ENCODE peak calls at places on chromosome 3, in nine cellular contexts. I is kidney glomerular epithelial cell; D is GM03348; B is activated CD8-positive, alpha-beta memory T cell treated with anti-CD3 and anti-CD28 coated beads for 48 hours; Z is HuH-7.5; Q is SJSA1; T is NCI-H1105 treated with DMSO at 0.1 percent for 48 hours; X is T-helper 1 cell; U is activated effector memory CD4-positive, alpha-beta T cell treated with Interleukin-2 at 50 U/mL for 16 hours. M is an unnamed sample.
A peak's percentile ranks its signal among the peaks of the same experiment; 100 is the strongest.

GRCh38 chr3:172089250-172089649 is 49.9 kb downstream of the FNDC3B start:
- DNase-seq in D (peak; percentile 42), B (no peak), Q (no peak), Z (no peak), U (no peak), I (no peak), T (no peak), X (no peak), M (peak; percentile 61)

GRCh38 chr3:171110715-171111114 is 84.2 kb upstream of the SLC2A2 start:
- DNase-seq in Z (no peak), U (no peak), B (no peak), I (no peak), D (no peak), Q (no peak), X (no peak), T (no peak), M (no peak)

GRCh38 chr3:118628704-118629341 is 405.8 kb downstream of the IGSF11 start:
- DNase-seq in Z (peak; percentile 22), D (peak; percentile 71), U (no peak), B (no peak), Q (peak; percentile 16), X (no peak), I (peak; percentile 53), T (peak; percentile 84), M (peak; percentile 51)

GRCh38 chr3:31009881-31010280 is 115.4 kb upstream of the GADL1 start:
- DNase-seq in I (no peak), X (no peak), T (no peak), U (no peak), Z (peak; percentile 25), D (no peak), Q (no peak), B (no peak), M (peak; percentile 53)

GRCh38 chr3:67329358-67329757 is 325.1 kb downstream of the SUCLG2 start:
- DNase-seq in X (no peak), U (no peak), T (no peak), Q (no peak), Z (no peak), I (peak; percentile 26), B (no peak), D (no peak), M (no peak)

GRCh38 chr3:23256741-23257435 is 53.8 kb downstream of the UBE2E2 start:
- DNase-seq in I (no peak), Q (no peak), Z (no peak), X (no peak), U (no peak), B (no peak), D (no peak), T (no peak), M (peak; percentile 23)

GRCh38 chr3:85360742-85361387 is 402.1 kb downstream of the CADM2 start:
- DNase-seq in Z (peak; percentile 7), Q (no peak), T (peak; percentile 45), U (no peak), X (no peak), I (peak; percentile 60), D (no peak), B (no peak), M (peak; percentile 23)

GRCh38 chr3:123279121-123279520 is 77.4 kb downstream of the SEC22A start:
- DNase-seq in B (no peak), T (no peak), I (no peak), U (no peak), Q (no peak), Z (no peak), D (peak; percentile 2), X (no peak), M (no peak)

GRCh38 chr3:102225407-102226132 is 209.2 kb upstream of the ZPLD1 start:
- DNase-seq in D (peak; percentile 62), I (peak; percentile 83), X (no peak), U (no peak), T (peak; percentile 77), Q (peak; percentile 36), B (no peak), Z (peak; percentile 22), M (peak; percentile 72)

GRCh38 chr3:123712077-123712860 is 127.4 kb upstream of the HACD2 start:
- DNase-seq in T (no peak), I (no peak), B (no peak), U (no peak), X (no peak), Q (no peak), Z (no peak), D (no peak), M (no peak)

GRCh38 chr3:87082806-87083440 is 92.0 kb upstream of the VGLL3 start:
- DNase-seq in T (peak; percentile 49), X (no peak), Z (peak; percentile 32), U (no peak), B (no peak), I (peak; percentile 49), Q (peak; percentile 52), D (peak; percentile 68), M (peak; percentile 86)

M was measured in fibroblast of lung.